ENCODE peak calls at places on chromosomes 7 and 10, in four cellular contexts. V is heart right ventricle, N is WERI-Rb-1, S is AG09309. W is an unnamed sample.

GRCh38 chr10:34292675-34293074 is 522.4 kb downstream of the PARD3 start:
- DNase-seq in V (no peak), N (no peak), S (no peak), W (no peak)

GRCh38 chr10:47371629-47372485 is 12.2 kb downstream of the ZNF488 start:
- DNase-seq in V (no peak), N (no peak), S (no peak), W (no peak)

GRCh38 chr10:124026337-124026939 is 67.0 kb downstream of the CHST15 start:
- DNase-seq in V (no peak), N (no peak), S (no peak), W (no peak)

GRCh38 chr7:146831875-146832274 is 715.3 kb downstream of the CNTNAP2 start:
- DNase-seq in V (no peak), N (no peak), S (no peak), W (no peak)

GRCh38 chr10:50542871-50543270 is 80.9 kb downstream of the SGMS1 start:
- DNase-seq in V (no peak), N (no peak), S (no peak), W (no peak)

GRCh38 chr7:75019800-75020199 is 53.8 kb downstream of the RCC1L start:
- DNase-seq in V (no peak), N (no peak), S (no peak), W (no peak)

GRCh38 chr7:50940621-50941020 is 157.9 kb upstream of the GRB10 start:
- DNase-seq in V (no peak), N (no peak), S (no peak), W (peak; percentile 25)

GRCh38 chr10:24849051-24849450 is 103.4 kb downstream of the PRTFDC1 start:
- DNase-seq in V (no peak), N (no peak), S (no peak), W (no peak)

GRCh38 chr7:101581891-101582290 is 47.2 kb downstream of the MYL10 start:
- DNase-seq in V (no peak), N (no peak), S (no peak), W (no peak)

GRCh38 chr7:95527033-95527775 is 41.5 kb downstream of the ASB4 start:
- DNase-seq in V (peak; percentile 65), N (peak; percentile 50), S (peak; percentile 8), W (peak; percentile 3)

GRCh38 chr7:24982917-24983316 is 2.9 kb upstream of the OSBPL3 start:
- DNase-seq in V (no peak), N (peak; percentile 39), S (no peak), W (no peak)

GRCh38 chr7:96097802-96098201 is 224.1 kb downstream of the SLC25A13 start:
- DNase-seq in V (no peak), N (no peak), S (peak; percentile 29), W (peak; percentile 19)

GRCh38 chr7:1112625-1113547 is 25.0 kb downstream of the GPER1 start:
- DNase-seq in V (no peak), N (no peak), S (no peak), W (no peak)

GRCh38 chr10:10500941-10501340 is 516.7 kb upstream of the CELF2 start:
- DNase-seq in V (no peak), N (no peak), S (no peak), W (peak; percentile 59)

GRCh38 chr7:81159402-81159801 is 240.6 kb upstream of the SEMA3C start:
- DNase-seq in V (no peak), N (no peak), S (no peak), W (no peak)

DNA sequence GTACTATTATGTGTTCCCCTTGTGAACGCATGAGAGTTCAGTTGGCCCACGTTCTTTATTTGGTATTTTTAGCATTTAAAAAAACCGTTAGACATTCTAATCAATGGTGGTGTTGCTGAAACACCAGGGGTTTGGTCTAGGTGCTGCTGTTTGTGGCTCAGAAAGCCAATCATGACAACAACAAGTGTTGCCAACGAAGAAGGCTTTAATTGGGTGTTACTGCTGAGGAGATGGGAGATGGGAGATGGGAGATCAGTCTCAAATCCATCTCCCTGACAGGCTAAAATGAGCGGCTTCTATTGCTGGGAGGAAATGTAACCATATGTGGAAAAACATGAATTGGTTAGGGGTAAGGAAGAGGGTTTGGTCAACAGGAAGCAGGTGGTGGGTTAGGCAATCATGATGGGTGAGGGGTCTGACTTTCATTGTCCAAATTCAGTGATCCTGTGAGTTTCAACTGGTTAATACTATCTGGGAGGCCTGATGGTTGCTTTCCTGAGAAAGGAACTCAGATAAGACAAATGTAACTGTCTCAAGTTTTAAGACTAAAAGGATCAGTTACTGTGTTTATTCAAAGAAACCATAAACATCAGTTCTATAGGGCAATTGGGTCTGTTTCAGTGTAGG is 4.6 kb upstream of the ZNF425 start:
- DNase-seq in V (no peak), N (no peak), S (no peak), W (no peak)
- H3K4me3 ChIP-seq in V (no peak overlapping the region), N (no peak overlapping the region), S (no peak overlapping the region), W (no peak overlapping the region)

GRCh38 chr7:54932818-54933543 is 85.8 kb upstream of the EGFR start:
- DNase-seq in V (peak; percentile 54), N (peak; percentile 86), S (peak; percentile 1), W (peak; percentile 38)

GRCh38 chr7:54931532-54931931 is 87.3 kb upstream of the EGFR start:
- DNase-seq in V (no peak), N (no peak), S (no peak), W (no peak)

DNA sequence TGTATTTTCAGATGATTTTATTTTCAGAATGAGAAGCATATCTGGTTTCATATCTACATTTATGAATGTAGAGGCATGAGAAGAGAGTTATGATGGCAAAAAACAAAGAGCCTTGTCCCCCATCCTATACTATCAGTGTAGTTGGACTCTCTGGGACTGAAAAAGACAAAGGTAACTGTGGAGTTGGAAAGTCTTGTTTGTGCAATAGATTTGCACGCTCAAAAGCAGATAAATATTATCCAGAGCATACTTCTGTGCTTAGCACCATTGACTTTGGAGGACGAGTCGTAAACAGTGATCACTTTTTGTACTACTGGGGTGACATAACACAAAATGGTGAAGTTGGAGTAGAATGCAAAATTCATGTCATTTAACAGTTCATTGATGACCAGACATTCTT is 85.2 kb upstream of the EGFR start:
- DNase-seq in V (no peak), N (no peak), S (no peak), W (no peak)
- H3K4me3 ChIP-seq in V (peak overlapping the region; percentile 23), N (peak overlapping the region; percentile 43), S (peak overlapping the region; percentile 45), W (peak overlapping the region; percentile 46)

DNA sequence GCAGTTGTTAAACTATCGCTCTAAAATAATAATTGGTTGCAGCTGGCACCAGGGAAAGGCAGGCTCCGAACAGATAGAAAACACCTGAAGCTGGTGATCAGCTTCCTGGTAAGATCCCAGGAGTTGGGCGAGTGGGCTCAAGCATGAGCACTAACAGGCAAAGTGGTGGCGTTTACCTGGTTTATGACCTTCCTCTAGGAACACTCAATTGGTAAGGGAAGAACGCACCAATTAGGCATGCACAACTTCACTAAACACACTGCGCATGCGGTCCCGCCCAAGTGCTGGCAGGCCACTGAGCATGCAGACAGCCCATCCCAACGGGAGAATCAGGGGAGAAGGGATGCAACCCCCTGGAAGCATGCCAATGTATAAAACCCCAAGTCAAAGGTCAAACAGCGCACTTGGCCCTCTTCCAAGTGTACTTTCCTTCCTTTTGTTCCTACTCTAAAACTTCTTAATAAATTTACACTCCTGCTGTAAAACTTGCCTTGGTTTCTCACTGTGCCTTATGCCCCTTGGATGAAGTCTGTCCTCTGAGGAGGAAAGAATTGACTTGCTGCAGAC is 70.4 kb downstream of the LYZL2 start:
- DNase-seq in V (no peak), N (no peak), S (no peak), W (no peak)
- H3K4me3 ChIP-seq in V (no peak overlapping the region), N (no peak overlapping the region), S (no peak overlapping the region), W (no peak overlapping the region)

GRCh38 chr7:128459394-128459878 is 3.8 kb downstream of the HILPDA start:
- DNase-seq in V (peak; percentile 67), N (peak; percentile 74), S (no peak), W (no peak)
- H3K4me3 ChIP-seq in V (no peak overlapping the region), N (no peak overlapping the region), S (no peak overlapping the region), W (no peak overlapping the region)

GRCh38 chr10:109454691-109455090 is 468.6 kb downstream of the XPNPEP1 start:
- DNase-seq in V (no peak), N (no peak), S (no peak), W (no peak)

GRCh38 chr10:109450702-109451101 is 472.6 kb downstream of the XPNPEP1 start:
- DNase-seq in V (no peak), N (peak; percentile 73), S (no peak), W (no peak)

GRCh38 chr10:109456566-109457361 is 466.5 kb downstream of the XPNPEP1 start:
- DNase-seq in V (no peak), N (peak; percentile 28), S (no peak), W (no peak)

DNA sequence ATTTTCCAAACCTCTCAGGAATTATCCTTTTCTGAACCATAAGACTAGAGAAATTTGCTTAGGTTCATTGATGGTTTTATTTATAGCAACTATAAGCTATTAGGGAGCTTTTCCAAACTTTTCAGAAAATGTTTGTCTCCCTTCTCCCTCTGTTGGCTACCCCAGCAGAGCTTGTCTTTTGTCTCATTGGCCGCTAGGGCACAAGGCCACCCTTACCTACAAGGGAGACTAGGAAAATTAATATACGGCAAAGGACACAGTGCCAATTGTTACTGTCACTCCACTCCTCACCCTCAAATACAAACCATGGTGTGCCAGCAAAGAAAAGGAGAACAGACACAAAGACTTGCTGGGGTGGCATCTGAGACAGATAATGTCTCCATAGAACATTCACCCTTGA is 471.4 kb downstream of the XPNPEP1 start:
- DNase-seq in V (no peak), N (no peak), S (no peak), W (no peak)
- H3K4me3 ChIP-seq in V (no peak overlapping the region), N (no peak overlapping the region), S (no peak overlapping the region), W (no peak overlapping the region)

GRCh38 chr10:43964486-43964885 is 315.8 kb upstream of the ZNF32 start:
- DNase-seq in V (no peak), N (no peak), S (no peak), W (no peak)

GRCh38 chr10:43963379-43963778 is 314.7 kb upstream of the ZNF32 start:
- DNase-seq in V (peak; percentile 1), N (no peak), S (no peak), W (no peak)

GRCh38 chr10:43965033-43965917 is 316.6 kb upstream of the ZNF32 start:
- DNase-seq in V (peak; percentile 69), N (no peak), S (peak; percentile 71), W (peak; percentile 65)

GRCh38 chr10:43962346-43963191 is 313.9 kb upstream of the ZNF32 start:
- DNase-seq in V (peak; percentile 3), N (no peak), S (no peak), W (no peak)

GRCh38 chr10:43963793-43964425 is 315.2 kb upstream of the ZNF32 start:
- DNase-seq in V (no peak), N (no peak), S (no peak), W (no peak)
- H3K4me3 ChIP-seq in V (no peak overlapping the region), N (no peak overlapping the region), S (no peak overlapping the region), W (no peak overlapping the region)

GRCh38 chr7:19268737-19269136 is 123.5 kb upstream of the FERD3L start:
- DNase-seq in V (no peak), N (no peak), S (peak; percentile 10), W (peak; percentile 29)
- H3K4me3 ChIP-seq in V (no peak overlapping the region), N (no peak overlapping the region), S (no peak overlapping the region), W (no peak overlapping the region)

GRCh38 chr10:132066812-132067211 is 1.1 kb downstream of the JAKMIP3 start:
- DNase-seq in V (no peak), N (no peak), S (no peak), W (no peak)
- H3K4me3 ChIP-seq in V (no peak overlapping the region), N (no peak overlapping the region), S (no peak overlapping the region), W (no peak overlapping the region)

GRCh38 chr7:124764847-124765400 is 668 bp downstream of the GPR37 start:
- DNase-seq in V (no peak), N (peak; percentile 34), S (no peak), W (no peak)
- H3K4me3 ChIP-seq in V (peak overlapping the region; percentile 34), N (peak overlapping the region; percentile 68), S (no peak overlapping the region), W (peak overlapping the region; percentile 51)